ENCODE peak calls at places on chromosomes 11 and 22, in eight cellular contexts. X, Q, L, B, G, P, M and U are unnamed samples.

GRCh38 chr11:124897681-124898680 is at the start of gene ROBO4:
- DNase-seq in X (no peak), Q (no peak), L (peak; percentile 22), B (peak; percentile 74), G (no peak), P (no peak), M (peak; percentile 74), U (no peak)

GRCh38 chr11:79087238-79087956 is 353.4 kb downstream of the TENM4 start:
- DNase-seq in X (no peak), Q (peak; percentile 40), L (no peak), B (peak; percentile 20), G (no peak), P (no peak), M (no peak), U (no peak)

GRCh38 chr11:84480151-84480550 is 1147.0 kb downstream of the DLG2 start:
- DNase-seq in X (no peak), Q (no peak), L (no peak), B (no peak), G (no peak), P (no peak), M (no peak), U (no peak)

GRCh38 chr11:45371251-45371749 is 85.2 kb upstream of the SYT13 start:
- DNase-seq in X (peak; percentile 19), Q (peak; percentile 81), L (peak; percentile 63), B (peak; percentile 48), G (peak; percentile 68), P (peak; percentile 70), M (peak; percentile 89), U (peak; percentile 84)

GRCh38 chr11:116173946-116174911 is 598.6 kb downstream of the BUD13 start:
- DNase-seq in X (no peak), Q (no peak), L (no peak), B (no peak), G (no peak), P (no peak), M (peak; percentile 38), U (no peak)

GRCh38 chr11:44694443-44694842 is 32.3 kb upstream of the TSPAN18 start:
- DNase-seq in X (no peak), Q (no peak), L (no peak), B (no peak), G (no peak), P (no peak), M (no peak), U (no peak)

GRCh38 chr11:115759622-115760527 is 255.7 kb upstream of the CADM1 start:
- DNase-seq in X (no peak), Q (peak; percentile 33), L (no peak), B (peak; percentile 41), G (peak; percentile 33), P (no peak), M (peak; percentile 59), U (peak; percentile 56)

GRCh38 chr11:59437770-59438169 is 1.5 kb downstream of the OR5A1 start:
- DNase-seq in X (no peak), Q (no peak), L (no peak), B (no peak), G (no peak), P (no peak), M (no peak), U (no peak)

GRCh38 chr11:28981331-28981865 is 873.2 kb downstream of the METTL15 start:
- DNase-seq in X (no peak), Q (no peak), L (no peak), B (no peak), G (no peak), P (no peak), M (no peak), U (no peak)

GRCh38 chr11:32479291-32479690 is 44.0 kb upstream of the WT1 start:
- DNase-seq in X (no peak), Q (peak; percentile 14), L (no peak), B (no peak), G (no peak), P (no peak), M (no peak), U (no peak)

GRCh38 chr22:49261616-49262015 is 566.1 kb downstream of the BRD1 start:
- DNase-seq in X (no peak), Q (no peak), L (no peak), B (no peak), G (no peak), P (peak; percentile 28), M (no peak), U (peak; percentile 61)

GRCh38 chr11:12245091-12245490 is 132.3 kb upstream of the PARVA start:
- DNase-seq in X (no peak), Q (no peak), L (no peak), B (no peak), G (no peak), P (no peak), M (no peak), U (no peak)

GRCh38 chr11:33869511-33870422 is 22.1 kb downstream of the LMO2 start:
- DNase-seq in X (peak; percentile 68), Q (no peak), L (no peak), B (peak; percentile 27), G (no peak), P (no peak), M (no peak), U (peak; percentile 80)

GRCh38 chr11:107592256-107592655 is 1.3 kb downstream of the ELMOD1 start:
- DNase-seq in X (no peak), Q (no peak), L (no peak), B (no peak), G (no peak), P (no peak), M (no peak), U (no peak)

DNA sequence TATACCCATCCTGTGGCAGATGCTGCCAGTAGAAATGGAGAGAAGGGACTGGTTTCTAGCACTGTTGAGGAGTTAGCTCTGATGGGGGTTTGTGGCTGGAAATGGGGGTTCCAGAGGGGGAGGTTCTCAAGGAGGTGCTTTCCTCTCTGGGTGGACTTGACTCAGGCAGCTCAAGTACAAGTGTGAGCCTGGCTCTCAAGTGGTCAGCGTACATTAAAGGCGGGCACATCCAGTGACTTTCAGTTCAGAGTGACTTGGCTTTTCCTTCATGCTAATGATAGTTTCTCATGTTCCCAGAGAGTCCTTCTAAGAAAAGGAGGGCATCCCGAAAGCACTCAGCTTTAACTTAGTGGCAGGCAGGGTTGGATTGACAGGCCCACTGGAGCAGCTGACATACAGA is 58.9 kb upstream of the HORMAD2 start:
- DNase-seq in X (no peak), Q (no peak), L (no peak), B (no peak), G (no peak), P (no peak), M (no peak), U (no peak)
- H3K36me3 ChIP-seq in X (peaks cover 39% of the 10 kb centered on the region), Q (peaks cover 98% of the 10 kb centered on the region), L (peaks cover 10% of the 10 kb centered on the region), B (peaks cover 39% of the 10 kb centered on the region), G (no peaks in the 10 kb centered on the region), P (peaks cover 94% of the 10 kb centered on the region), M (peaks cover 100% of the 10 kb centered on the region), U (peaks cover 5% of the 10 kb centered on the region)

GRCh38 chr11:17224727-17225126 is 16.9 kb upstream of the PIK3C2A start:
- DNase-seq in X (no peak), Q (no peak), L (no peak), B (no peak), G (no peak), P (no peak), M (no peak), U (no peak)

GRCh38 chr11:17230867-17231851 is 23.4 kb upstream of the PIK3C2A start:
- DNase-seq in X (peak; percentile 25), Q (no peak), L (no peak), B (no peak), G (no peak), P (no peak), M (no peak), U (no peak)

DNA sequence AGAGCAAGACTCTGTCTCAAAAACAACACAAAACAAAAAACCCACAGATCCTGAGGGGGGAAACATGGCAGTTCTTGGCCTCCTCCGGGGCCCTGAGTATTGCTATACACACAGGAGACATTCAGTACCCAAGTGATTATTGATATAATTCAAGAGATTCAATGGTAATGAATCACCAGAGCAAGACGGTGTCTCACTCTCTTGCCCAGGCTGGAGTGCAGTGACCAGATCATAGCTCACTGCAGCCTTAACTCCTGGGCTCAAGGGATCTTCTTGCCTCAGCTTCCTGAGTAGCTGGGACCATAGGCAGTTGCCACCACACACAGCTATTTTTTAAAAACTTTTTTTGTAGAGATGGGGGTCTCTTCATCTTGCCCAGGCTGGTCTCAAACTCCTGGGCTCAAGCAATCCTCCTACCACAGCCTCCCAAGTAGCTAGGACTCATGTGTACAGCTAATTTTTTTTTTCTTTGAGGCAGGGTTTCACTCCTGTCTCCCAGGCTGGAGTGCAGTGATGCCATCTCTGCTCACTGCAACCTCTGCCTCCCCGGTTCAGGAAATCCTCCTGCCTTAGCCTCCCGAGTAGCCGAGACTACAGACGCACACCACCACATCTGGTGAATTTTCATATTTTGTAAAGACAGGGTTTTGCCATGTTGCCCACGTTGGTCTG is 21.8 kb upstream of the PIK3C2A start:
- DNase-seq in X (no peak), Q (no peak), L (no peak), B (no peak), G (no peak), P (no peak), M (no peak), U (no peak)
- H3K36me3 ChIP-seq in X (no peaks in the 10 kb centered on the region), Q (no peaks in the 10 kb centered on the region), L (no peaks in the 10 kb centered on the region), B (no peaks in the 10 kb centered on the region), G (no peaks in the 10 kb centered on the region), P (no peaks in the 10 kb centered on the region), M (no peaks in the 10 kb centered on the region), U (no peaks in the 10 kb centered on the region)

GRCh38 chr11:110251837-110252236 is 44.6 kb downstream of the RDX start:
- DNase-seq in X (no peak), Q (no peak), L (peak; percentile 73), B (peak; percentile 11), G (no peak), P (no peak), M (no peak), U (no peak)

GRCh38 chr11:110253525-110253924 is 42.9 kb downstream of the RDX start:
- DNase-seq in X (no peak), Q (no peak), L (no peak), B (no peak), G (no peak), P (no peak), M (no peak), U (no peak)

GRCh38 chr11:110249066-110249465 is 47.3 kb downstream of the RDX start:
- DNase-seq in X (no peak), Q (no peak), L (no peak), B (no peak), G (no peak), P (no peak), M (no peak), U (no peak)

GRCh38 chr11:110250168-110250567 is 46.2 kb downstream of the RDX start:
- DNase-seq in X (no peak), Q (no peak), L (no peak), B (no peak), G (no peak), P (no peak), M (no peak), U (no peak)
- H3K36me3 ChIP-seq in X (peaks cover 4% of the 10 kb centered on the region), Q (peaks cover 100% of the 10 kb centered on the region), L (peaks cover 11% of the 10 kb centered on the region), B (peaks cover 70% of the 10 kb centered on the region), G (no peaks in the 10 kb centered on the region), P (peaks cover 53% of the 10 kb centered on the region), M (peaks cover 78% of the 10 kb centered on the region), U (no peaks in the 10 kb centered on the region)

GRCh38 chr11:61353109-61354067 is 8.3 kb downstream of the CYB561A3 start:
- DNase-seq in X (no peak), Q (no peak), L (no peak), B (no peak), G (no peak), P (no peak), M (peak; percentile 85), U (peak; percentile 33)
- H3K36me3 ChIP-seq in X (peaks cover 43% of the 10 kb centered on the region), Q (peaks cover 44% of the 10 kb centered on the region), L (peaks cover 8% of the 10 kb centered on the region), B (peaks cover 19% of the 10 kb centered on the region), G (no peaks in the 10 kb centered on the region), P (peaks cover 78% of the 10 kb centered on the region), M (peaks cover 59% of the 10 kb centered on the region), U (peaks cover 15% of the 10 kb centered on the region)